ENCODE peak calls at places on chromosome 10, in ten cellular contexts. One of them, this sample, is unnamed.

GRCh38 chr10:12921163-12921562 is 80.3 kb downstream of the CCDC3 start:
- DNase-seq in uterus: no peak
- DNase-seq in amygdala: no peak
- DNase-seq in iris pigment epithelial cell: no peak
- DNase-seq in epithelial cell of esophagus: no peak
- DNase-seq in GM19239: no peak
- DNase-seq in GDM1: no peak
- DNase-seq in M059J: no peak
- DNase-seq in HTR-8/SVneo: no peak
- DNase-seq in islet precursor cell: no peak
- DNase-seq in this sample: no peak

GRCh38 chr10:69004821-69005220 is 16.2 kb downstream of the KIFBP start:
- DNase-seq in GDM1: peak
- DNase-seq in amygdala: no peak
- DNase-seq in GM19239: no peak
- DNase-seq in M059J: peak
- DNase-seq in HTR-8/SVneo: peak
- DNase-seq in uterus: no peak
- DNase-seq in islet precursor cell: no peak
- DNase-seq in epithelial cell of esophagus: peak
- DNase-seq in iris pigment epithelial cell: peak
- DNase-seq in this sample: no peak

GRCh38 chr10:100969175-100970075 is at the start of gene SEMA4G:
- DNase-seq in GM19239: peak
- DNase-seq in islet precursor cell: peak
- DNase-seq in M059J: peak
- DNase-seq in amygdala: no peak
- DNase-seq in GDM1: no peak
- DNase-seq in iris pigment epithelial cell: peak
- DNase-seq in epithelial cell of esophagus: peak
- DNase-seq in uterus: peak
- DNase-seq in HTR-8/SVneo: peak
- DNase-seq in this sample: peak

GRCh38 chr10:32141018-32141807 is 85.0 kb upstream of the KIF5B start:
- DNase-seq in GDM1: no peak
- DNase-seq in epithelial cell of esophagus: peak
- DNase-seq in islet precursor cell: no peak
- DNase-seq in uterus: no peak
- DNase-seq in amygdala: no peak
- DNase-seq in M059J: no peak
- DNase-seq in HTR-8/SVneo: no peak
- DNase-seq in iris pigment epithelial cell: peak
- DNase-seq in GM19239: no peak
- DNase-seq in this sample: peak

GRCh38 chr10:66627156-66627555 is 298.7 kb upstream of the LRRTM3 start:
- DNase-seq in GDM1: no peak
- DNase-seq in epithelial cell of esophagus: peak
- DNase-seq in islet precursor cell: peak
- DNase-seq in M059J: peak
- DNase-seq in GM19239: no peak
- DNase-seq in HTR-8/SVneo: peak
- DNase-seq in uterus: no peak
- DNase-seq in iris pigment epithelial cell: peak
- DNase-seq in amygdala: no peak
- DNase-seq in this sample: no peak

GRCh38 chr10:122388287-122388997 is 13.9 kb downstream of the PLEKHA1 start:
- DNase-seq in GDM1: no peak
- DNase-seq in amygdala: no peak
- DNase-seq in epithelial cell of esophagus: peak
- DNase-seq in islet precursor cell: no peak
- DNase-seq in uterus: no peak
- DNase-seq in GM19239: no peak
- DNase-seq in HTR-8/SVneo: no peak
- DNase-seq in iris pigment epithelial cell: peak
- DNase-seq in M059J: no peak
- DNase-seq in this sample: no peak

GRCh38 chr10:3852147-3852904 is 67.3 kb upstream of the KLF6 start:
- DNase-seq in uterus: peak
- DNase-seq in M059J: peak
- DNase-seq in GDM1: no peak
- DNase-seq in islet precursor cell: peak
- DNase-seq in HTR-8/SVneo: peak
- DNase-seq in iris pigment epithelial cell: peak
- DNase-seq in amygdala: no peak
- DNase-seq in GM19239: no peak
- DNase-seq in epithelial cell of esophagus: peak
- DNase-seq in this sample: peak

GRCh38 chr10:101400529-101400928 is 46.6 kb downstream of the BTRC start:
- DNase-seq in amygdala: no peak
- DNase-seq in islet precursor cell: no peak
- DNase-seq in epithelial cell of esophagus: peak
- DNase-seq in GM19239: no peak
- DNase-seq in GDM1: no peak
- DNase-seq in HTR-8/SVneo: no peak
- DNase-seq in M059J: no peak
- DNase-seq in iris pigment epithelial cell: peak
- DNase-seq in uterus: no peak
- DNase-seq in this sample: no peak

GRCh38 chr10:50622497-50623298 is 1.1 kb downstream of the SGMS1 start:
- DNase-seq in M059J: peak
- DNase-seq in HTR-8/SVneo: peak
- DNase-seq in epithelial cell of esophagus: peak
- DNase-seq in amygdala: no peak
- DNase-seq in uterus: peak
- DNase-seq in GDM1: no peak
- DNase-seq in GM19239: no peak
- DNase-seq in islet precursor cell: peak
- DNase-seq in iris pigment epithelial cell: peak
- DNase-seq in this sample: peak

GRCh38 chr10:129709627-129710509 is 242.8 kb downstream of the MGMT start:
- DNase-seq in amygdala: no peak
- DNase-seq in M059J: no peak
- DNase-seq in uterus: no peak
- DNase-seq in GM19239: no peak
- DNase-seq in epithelial cell of esophagus: no peak
- DNase-seq in HTR-8/SVneo: no peak
- DNase-seq in iris pigment epithelial cell: no peak
- DNase-seq in islet precursor cell: no peak
- DNase-seq in GDM1: no peak
- DNase-seq in this sample: no peak

GRCh38 chr10:3806603-3807002 is 21.6 kb upstream of the KLF6 start:
- DNase-seq in uterus: no peak
- DNase-seq in epithelial cell of esophagus: peak
- DNase-seq in GDM1: no peak
- DNase-seq in HTR-8/SVneo: no peak
- DNase-seq in iris pigment epithelial cell: peak
- DNase-seq in M059J: peak
- DNase-seq in islet precursor cell: peak
- DNase-seq in amygdala: no peak
- DNase-seq in GM19239: no peak
- DNase-seq in this sample: no peak